ENCODE peak calls at places on chromosomes 7 and 10, in eight cellular contexts. Y is fibroblast of pulmonary artery, E is pancreas, Z is A549, N is body of pancreas, X is dorsolateral prefrontal cortex, D is H1, U is coronary artery. G is an unnamed sample.

GRCh38 chr10:72353963-72354355 is 760 bp downstream of the DNAJB12 start:
- DNase-seq in E (peak), X (no peak), N (no peak), U (peak), Y (peak), Z (peak), D (no peak), G (peak)

GRCh38 chr10:103618575-103619423 is 125.3 kb downstream of the NEURL1 start:
- DNase-seq in N (peak), D (no peak), Y (peak), X (peak), U (peak), E (peak), Z (no peak), G (peak)

GRCh38 chr10:55058800-55059199 is 257.8 kb upstream of the PCDH15 start:
- DNase-seq in D (no peak), N (no peak), U (no peak), Z (no peak), Y (no peak), E (no peak), X (no peak), G (no peak)

GRCh38 chr10:95125582-95125981 is 56.3 kb upstream of the CYP2C8 start:
- DNase-seq in N (no peak), U (no peak), Z (no peak), E (no peak), D (no peak), Y (no peak), X (no peak), G (no peak)

GRCh38 chr7:33278095-33278494 is 148.7 kb downstream of the BBS9 start:
- DNase-seq in E (no peak), N (no peak), Z (no peak), U (no peak), X (no peak), D (no peak), Y (no peak), G (no peak)

GRCh38 chr10:98858525-98858924 is 377.1 kb downstream of the HPSE2 start:
- DNase-seq in Z (no peak), Y (no peak), X (no peak), D (no peak), E (no peak), N (no peak), U (no peak), G (peak)

GRCh38 chr10:22648547-22648961 is 65.8 kb downstream of the PIP4K2A start:
- DNase-seq in X (no peak), U (no peak), Z (no peak), E (no peak), D (no peak), Y (peak), N (no peak), G (peak)

GRCh38 chr7:40211291-40212003 is 76.6 kb downstream of the SUGCT start:
- DNase-seq in N (no peak), E (no peak), X (no peak), D (no peak), Z (no peak), Y (peak), U (no peak), G (peak)

GRCh38 chr7:34057136-34057535 is 151.8 kb downstream of the BMPER start:
- DNase-seq in D (no peak), Z (no peak), X (no peak), E (no peak), Y (no peak), N (no peak), U (no peak), G (no peak)

GRCh38 chr10:101257121-101257890 is 28.0 kb upstream of the LBX1 start:
- DNase-seq in N (no peak), E (no peak), Z (no peak), X (no peak), U (no peak), Y (no peak), D (no peak), G (no peak)

GRCh38 chr10:107728807-107729206 is 564.3 kb upstream of the SORCS1 start:
- DNase-seq in E (no peak), X (no peak), Y (no peak), N (no peak), U (no peak), Z (no peak), D (no peak), G (peak)

GRCh38 chr7:143456992-143457793 is 13.9 kb downstream of the TAS2R60 start:
- DNase-seq in Y (peak), Z (no peak), N (no peak), E (no peak), X (no peak), D (no peak), U (no peak), G (no peak)

GRCh38 chr7:69640925-69641594 is 42.8 kb downstream of the AUTS2 start:
- DNase-seq in Z (no peak), Y (no peak), X (no peak), E (no peak), U (no peak), N (no peak), D (no peak), G (no peak)

GRCh38 chr7:78226059-78226658 is 427.6 kb downstream of the PHTF2 start:
- DNase-seq in D (peak), X (no peak), U (no peak), E (peak), N (peak), Z (peak), Y (peak), G (peak)

GRCh38 chr10:86411281-86411841 is 44.8 kb upstream of the GRID1 start:
- DNase-seq in N (no peak), Z (no peak), D (no peak), Y (peak), E (no peak), X (no peak), U (no peak), G (peak)

GRCh38 chr10:25768167-25768566 is 165.9 kb upstream of the MYO3A start:
- DNase-seq in U (no peak), Y (no peak), X (no peak), Z (no peak), N (no peak), E (no peak), D (no peak), G (no peak)

GRCh38 chr10:25766213-25766612 is 167.8 kb upstream of the MYO3A start:
- DNase-seq in Y (no peak), D (no peak), Z (no peak), X (no peak), E (no peak), U (no peak), N (no peak), G (no peak)

GRCh38 chr10:25761937-25762336 is 172.1 kb upstream of the MYO3A start:
- DNase-seq in N (no peak), Y (no peak), Z (no peak), D (no peak), X (no peak), E (no peak), U (no peak), G (no peak)

GRCh38 chr10:25766687-25767221 is 167.3 kb upstream of the MYO3A start:
- DNase-seq in Z (no peak), D (peak), N (no peak), U (no peak), E (no peak), X (no peak), Y (no peak), G (no peak)
- H3K4me3 ChIP-seq in Z (no peak), D (peak), N (no peak), U (no peak), E (no peak), X (no peak), Y (no peak), G (no peak)

GRCh38 chr10:88835095-88835909 is 16.3 kb downstream of the ANKRD22 start:
- DNase-seq in N (peak), X (peak), D (peak), Z (peak), E (peak), U (peak), Y (peak), G (peak)
- TF ChIP-seq CTCF in N (peak), X (peak), D (peak), Z (peak), E (peak), U (peak), Y (peak), G (peak)

GRCh38 chr7:108001759-108002725 is 919 bp downstream of the LAMB1 start:
- DNase-seq in Z (no peak), E (peak), U (no peak), X (peak), N (no peak), Y (no peak), D (peak), G (peak)
- H3K4me3 ChIP-seq in Z (peak), E (peak), U (peak), X (peak), N (peak), Y (peak), D (peak), G (peak)

GRCh38 chr10:43075612-43076003 is 1.3 kb upstream of the RET start:
- DNase-seq in D (no peak), Y (no peak), N (no peak), U (no peak), X (no peak), E (no peak), Z (peak), G (no peak)
- TF ChIP-seq CTCF in D (peak), Y (peak), N (no peak), U (no peak), X (no peak), E (no peak), Z (peak), G (peak)

GRCh38 chr10:132535065-132535651 is 2.4 kb upstream of the INPP5A start:
- DNase-seq in Z (no peak), U (peak), X (no peak), N (peak), E (no peak), Y (no peak), D (no peak), G (no peak)

GRCh38 chr10:132538031-132538789 is 623 bp downstream of the INPP5A start:
- DNase-seq in Z (no peak), N (peak), Y (peak), X (no peak), E (peak), U (peak), D (no peak), G (no peak)

GRCh38 chr10:132537713-132538020 is at the start of gene INPP5A:
- DNase-seq in U (no peak), N (no peak), X (no peak), D (no peak), Y (no peak), Z (no peak), E (no peak), G (no peak)

GRCh38 chr10:132536964-132537712 is 449 bp upstream of the INPP5A start:
- DNase-seq in N (peak), X (peak), Z (peak), D (peak), E (peak), Y (peak), U (peak), G (peak)

DNA sequence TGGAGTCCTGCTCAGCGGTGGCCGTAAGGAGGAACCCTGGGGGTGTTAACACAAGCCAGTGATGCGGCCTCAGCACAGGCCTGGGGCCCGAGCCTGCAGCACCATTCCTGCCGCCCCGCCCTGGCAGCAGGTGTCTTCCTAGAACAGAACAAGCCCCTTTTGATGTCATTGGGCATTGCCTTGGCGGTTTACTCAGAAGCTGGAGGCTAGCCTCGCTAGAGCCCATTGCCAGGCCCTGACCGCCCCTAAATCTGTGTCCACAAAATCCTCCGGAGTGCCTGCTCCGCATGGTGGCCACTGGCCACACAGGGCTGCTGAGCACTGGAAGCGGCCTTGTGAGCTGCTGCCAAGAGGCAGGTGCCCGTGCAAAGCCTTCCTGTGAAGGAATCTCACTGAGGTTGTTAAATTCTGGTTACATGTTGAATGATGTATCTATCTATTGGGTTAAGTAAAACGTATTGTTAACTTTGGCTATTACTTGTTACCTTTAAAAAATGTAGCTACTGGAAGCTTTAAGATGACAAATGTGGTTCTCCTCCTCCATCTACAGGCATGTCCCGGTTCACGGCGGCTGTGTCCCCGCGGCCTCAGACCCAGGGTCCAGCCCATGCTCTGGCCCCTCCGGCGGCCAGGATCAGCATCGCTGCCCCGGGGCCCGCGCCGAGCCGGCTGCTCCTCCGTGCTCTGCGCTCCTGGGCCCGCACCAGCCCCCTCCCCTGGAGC is 1.2 kb upstream of the INPP5A start:
- DNase-seq in Y (peak), D (no peak), X (peak), Z (no peak), U (peak), N (peak), E (peak), G (no peak)
- H3K4me3 ChIP-seq in Y (peak), D (peak), X (peak), Z (peak), U (peak), N (peak), E (peak), G (peak)

DNA sequence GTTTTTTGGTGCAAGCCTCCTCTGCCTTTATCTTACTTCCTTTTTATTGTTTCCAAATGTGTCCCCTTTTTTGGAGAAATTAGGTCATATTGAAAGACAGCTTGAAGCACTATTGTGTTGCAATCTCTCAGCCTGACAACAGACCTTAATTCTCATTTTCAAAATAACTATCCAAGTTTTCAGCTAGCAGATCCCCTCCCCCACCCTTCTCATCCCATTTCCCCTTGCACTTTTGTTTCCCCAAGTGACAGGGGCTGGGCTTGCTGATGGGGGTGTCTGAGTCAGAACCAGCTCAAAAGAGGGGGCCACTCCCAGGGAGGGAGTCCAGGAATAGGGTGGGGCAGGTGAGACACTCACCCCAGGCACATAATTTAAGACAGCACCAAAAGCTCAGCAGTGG is 75.3 kb downstream of the MKI67 start:
- DNase-seq in E (no peak), Y (peak), N (no peak), D (no peak), Z (no peak), X (no peak), U (no peak), G (no peak)
- TF ChIP-seq CTCF in E (no peak), Y (no peak), N (no peak), D (no peak), Z (no peak), X (no peak), U (no peak), G (no peak)

DNA sequence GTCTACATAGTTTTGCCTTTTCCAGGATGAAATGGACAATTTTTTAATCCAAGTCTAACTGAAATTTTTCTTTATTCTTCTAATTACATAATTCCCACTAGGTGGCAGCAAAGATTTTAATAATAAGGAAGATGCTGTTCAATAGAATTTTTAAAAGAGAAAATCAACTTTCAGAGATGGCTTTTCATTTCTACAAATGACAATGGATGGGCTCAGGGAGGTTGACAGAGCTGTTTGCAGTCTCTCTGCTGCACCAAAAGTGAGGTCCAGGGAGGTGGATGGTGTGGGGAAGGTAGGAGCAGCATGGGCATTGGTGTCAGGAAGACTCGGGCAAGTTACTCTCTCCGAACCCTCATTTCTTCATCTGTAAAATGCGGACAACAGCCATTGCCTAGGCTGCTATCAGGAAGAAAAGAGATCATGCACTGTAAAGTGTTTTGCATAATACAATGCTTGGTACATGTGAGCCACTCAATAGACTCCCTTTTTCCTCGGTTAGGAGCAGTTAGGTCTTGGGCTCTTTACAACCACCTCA is 107.3 kb downstream of the ABLIM1 start:
- DNase-seq in Y (peak), X (no peak), Z (peak), D (no peak), U (no peak), N (no peak), E (no peak), G (peak)
- H3K4me3 ChIP-seq in Y (peak), X (peak), Z (no peak), D (no peak), U (peak), N (no peak), E (peak), G (peak)

DNA sequence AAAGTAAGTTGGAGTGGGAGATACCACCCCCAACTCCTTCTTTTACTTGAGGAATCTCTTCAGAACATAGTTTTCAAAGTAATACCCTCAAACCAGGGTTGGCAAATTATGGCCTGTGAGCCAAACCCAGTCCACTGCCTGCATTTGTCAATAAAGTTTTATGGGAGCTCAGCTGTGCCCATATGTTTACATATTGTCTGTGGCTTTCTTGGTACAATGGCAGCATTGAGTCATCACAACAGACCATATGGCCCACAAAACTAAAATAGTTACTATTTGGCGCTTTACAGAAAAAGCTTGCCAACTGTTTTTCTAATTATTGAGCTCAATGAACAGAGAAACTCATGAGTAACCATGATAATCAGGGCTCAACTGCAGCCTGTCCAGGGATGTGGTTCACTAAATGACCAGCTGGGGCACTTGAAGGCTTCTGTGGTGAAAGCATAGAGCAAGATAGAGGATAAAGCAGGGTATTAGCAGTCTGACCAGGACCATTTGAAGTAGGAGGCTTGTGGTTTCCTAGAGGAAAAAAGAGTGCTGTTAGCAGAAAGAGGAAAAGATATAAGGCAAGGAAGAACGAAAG is 196.0 kb upstream of the GRB10 start:
- DNase-seq in D (no peak), U (no peak), E (no peak), X (no peak), Z (peak), N (no peak), Y (no peak), G (peak)
- TF ChIP-seq CTCF in D (no peak), U (no peak), E (no peak), X (no peak), Z (no peak), N (no peak), Y (no peak), G (peak)